ENCODE peak calls at places on chromosomes 16 and 17, in five cellular contexts. One of them, this sample, is unnamed.

GRCh38 chr17:17751489-17751995 is 70.3 kb downstream of the RAI1 start:
- DNase-seq in H1: no peak
- DNase-seq in GM12878: no peak
- DNase-seq in A549: no peak
- DNase-seq in K562: no peak
- DNase-seq in this sample: no peak

GRCh38 chr16:2043296-2043979 is 4.2 kb downstream of the NTHL1 start:
- DNase-seq in GM12878: no peak
- DNase-seq in K562: no peak
- DNase-seq in H1: no peak
- DNase-seq in A549: no peak
- DNase-seq in this sample: no peak

GRCh38 chr17:70047619-70048018 is 27.4 kb upstream of the KCNJ16 start:
- DNase-seq in A549: no peak
- DNase-seq in H1: no peak
- DNase-seq in K562: no peak
- DNase-seq in GM12878: no peak
- DNase-seq in this sample: no peak

GRCh38 chr17:17485420-17485819 is 8.6 kb downstream of the MED9 start:
- DNase-seq in A549: no peak
- DNase-seq in H1: no peak
- DNase-seq in GM12878: no peak
- DNase-seq in K562: no peak
- DNase-seq in this sample: no peak

GRCh38 chr16:84175351-84176081 is 11.3 kb downstream of the TAF1C start:
- DNase-seq in GM12878: peak; percentile 19
- DNase-seq in K562: peak; percentile 81
- DNase-seq in H1: peak; percentile 90
- DNase-seq in A549: peak; percentile 55
- DNase-seq in this sample: peak; percentile 91

GRCh38 chr16:69077251-69077650 is 28.2 kb upstream of the HAS3 start:
- DNase-seq in GM12878: no peak
- DNase-seq in H1: no peak
- DNase-seq in A549: no peak
- DNase-seq in K562: no peak
- DNase-seq in this sample: no peak

GRCh38 chr17:4968166-4968915 is 724 bp upstream of the SPAG7 start:
- DNase-seq in A549: peak; percentile 38
- DNase-seq in GM12878: no peak
- DNase-seq in K562: peak; percentile 47
- DNase-seq in H1: peak; percentile 72
- DNase-seq in this sample: peak; percentile 82

GRCh38 chr17:82126479-82127314 is 28.7 kb upstream of the FASN start:
- DNase-seq in GM12878: no peak
- DNase-seq in A549: no peak
- DNase-seq in K562: no peak
- DNase-seq in H1: no peak
- DNase-seq in this sample: peak; percentile 26

GRCh38 chr16:13269905-13270528 is 368.6 kb downstream of the SHISA9 start:
- DNase-seq in A549: no peak
- DNase-seq in K562: no peak
- DNase-seq in H1: no peak
- DNase-seq in GM12878: no peak
- DNase-seq in this sample: no peak

GRCh38 chr17:75271233-75271954 is 363 bp upstream of the MIF4GD start:
- DNase-seq in K562: peak; percentile 93
- DNase-seq in A549: peak; percentile 91
- DNase-seq in H1: peak; percentile 88
- DNase-seq in GM12878: no peak
- DNase-seq in this sample: peak; percentile 100

GRCh38 chr17:63842173-63842539 is 329 bp downstream of the SMARCD2 start:
- DNase-seq in K562: no peak
- DNase-seq in A549: no peak
- DNase-seq in H1: peak; percentile 63
- DNase-seq in GM12878: no peak
- DNase-seq in this sample: no peak

GRCh38 chr16:75861981-75862380 is 135.7 kb upstream of the CPHXL start:
- DNase-seq in A549: no peak
- DNase-seq in H1: no peak
- DNase-seq in GM12878: no peak
- DNase-seq in K562: no peak
- DNase-seq in this sample: no peak

GRCh38 chr16:17396762-17397498 is 73.8 kb downstream of the XYLT1 start:
- DNase-seq in A549: no peak
- DNase-seq in GM12878: no peak
- DNase-seq in H1: no peak
- DNase-seq in K562: no peak
- DNase-seq in this sample: peak; percentile 65

GRCh38 chr17:75822119-75822799 is 21.9 kb downstream of the UNC13D start:
- DNase-seq in GM12878: no peak
- DNase-seq in H1: no peak
- DNase-seq in A549: no peak
- DNase-seq in K562: no peak
- DNase-seq in this sample: peak; percentile 71

GRCh38 chr17:82658796-82659452 is 10.7 kb upstream of the WDR45B start:
- DNase-seq in K562: no peak
- DNase-seq in GM12878: no peak
- DNase-seq in A549: no peak
- DNase-seq in H1: no peak
- DNase-seq in this sample: no peak

GRCh38 chr17:81039096-81039495 is 4.1 kb downstream of the BAIAP2 start:
- DNase-seq in A549: no peak
- DNase-seq in GM12878: no peak
- DNase-seq in H1: no peak
- DNase-seq in K562: peak; percentile 19
- DNase-seq in this sample: no peak

GRCh38 chr16:12462690-12463646 is 340.7 kb downstream of the CPPED1 start:
- DNase-seq in GM12878: no peak
- DNase-seq in K562: no peak
- DNase-seq in A549: no peak
- DNase-seq in H1: no peak
- DNase-seq in this sample: no peak

GRCh38 chr17:42301022-42301421 is 12.7 kb downstream of the STAT5A start:
- DNase-seq in GM12878: no peak
- DNase-seq in K562: no peak
- DNase-seq in A549: no peak
- DNase-seq in H1: no peak
- DNase-seq in this sample: no peak

GRCh38 chr16:82016964-82017363 is 5.7 kb upstream of the SDR42E1 start:
- DNase-seq in A549: no peak
- DNase-seq in GM12878: no peak
- DNase-seq in K562: no peak
- DNase-seq in H1: no peak
- DNase-seq in this sample: no peak

GRCh38 chr17:34235389-34236028 is 19.6 kb upstream of the CCL2 start:
- DNase-seq in GM12878: no peak
- DNase-seq in K562: no peak
- DNase-seq in A549: no peak
- DNase-seq in H1: no peak
- DNase-seq in this sample: no peak

GRCh38 chr16:72042157-72042660 is 12.1 kb upstream of the HP start:
- DNase-seq in H1: no peak
- DNase-seq in K562: no peak
- DNase-seq in A549: no peak
- DNase-seq in GM12878: no peak
- DNase-seq in this sample: no peak

GRCh38 chr16:84699712-84700517 is at the start of gene USP10:
- DNase-seq in H1: peak; percentile 88
- DNase-seq in GM12878: no peak
- DNase-seq in K562: peak; percentile 100
- DNase-seq in A549: peak; percentile 88
- DNase-seq in this sample: peak; percentile 100

GRCh38 chr16:1823821-1824220 is 2.8 kb downstream of the HAGH start:
- DNase-seq in A549: peak; percentile 60
- DNase-seq in H1: peak; percentile 58
- DNase-seq in GM12878: no peak
- DNase-seq in K562: peak; percentile 38
- DNase-seq in this sample: no peak

GRCh38 chr16:49324703-49325102 is 43.1 kb upstream of the CBLN1 start:
- DNase-seq in A549: no peak
- DNase-seq in K562: no peak
- DNase-seq in GM12878: no peak
- DNase-seq in H1: no peak
- DNase-seq in this sample: no peak

GRCh38 chr16:75097941-75098897 is 18.4 kb downstream of the LDHD start:
- DNase-seq in K562: no peak
- DNase-seq in H1: no peak
- DNase-seq in GM12878: no peak
- DNase-seq in A549: no peak
- DNase-seq in this sample: no peak

GRCh38 chr17:17749921-17750320 is 68.7 kb downstream of the RAI1 start:
- DNase-seq in A549: peak; percentile 81
- DNase-seq in K562: peak; percentile 63
- DNase-seq in GM12878: peak; percentile 51
- DNase-seq in H1: peak; percentile 81
- DNase-seq in this sample: peak; percentile 83

GRCh38 chr16:13453938-13454553 is 465.9 kb upstream of the ERCC4 start:
- DNase-seq in GM12878: no peak
- DNase-seq in A549: peak; percentile 14
- DNase-seq in K562: peak; percentile 36
- DNase-seq in H1: peak; percentile 72
- DNase-seq in this sample: peak; percentile 33

GRCh38 chr17:43360376-43360738 is 38.4 kb upstream of the ARL4D start:
- DNase-seq in K562: no peak
- DNase-seq in H1: no peak
- DNase-seq in GM12878: no peak
- DNase-seq in A549: peak; percentile 69
- DNase-seq in this sample: peak; percentile 44

GRCh38 chr16:85945424-85945751 is 46.4 kb downstream of the IRF8 start:
- DNase-seq in K562: no peak
- DNase-seq in GM12878: no peak
- DNase-seq in A549: no peak
- DNase-seq in H1: no peak
- DNase-seq in this sample: no peak

GRCh38 chr16:68369697-68370096 is 58.9 kb downstream of the PRMT7 start:
- DNase-seq in K562: no peak
- DNase-seq in A549: no peak
- DNase-seq in H1: no peak
- DNase-seq in GM12878: peak; percentile 75
- DNase-seq in this sample: no peak

GRCh38 chr17:63629627-63630026 is 7.4 kb downstream of the MAP3K3 start:
- DNase-seq in GM12878: no peak
- DNase-seq in H1: no peak
- DNase-seq in K562: no peak
- DNase-seq in A549: no peak
- DNase-seq in this sample: no peak

DNA sequence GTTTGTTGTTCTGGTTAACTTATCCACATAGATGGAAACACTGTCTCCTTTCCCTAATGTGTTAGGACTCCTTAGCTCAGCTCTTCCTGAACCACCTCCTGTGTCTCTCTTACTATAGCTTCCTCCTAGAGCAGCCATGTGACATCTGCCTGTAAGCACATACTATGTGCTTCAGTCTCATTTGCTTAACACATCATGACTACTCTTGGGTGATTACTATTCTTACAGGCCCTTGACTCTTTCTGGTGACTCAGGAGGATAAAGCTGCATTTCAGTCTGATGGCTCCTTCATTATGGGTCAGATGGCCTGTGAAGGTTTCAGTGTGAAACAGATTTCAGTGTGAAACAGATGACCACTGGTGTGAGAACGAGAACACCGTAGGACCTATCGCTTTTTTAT is 320 bp upstream of the KRTAP4-2 start:
- DNase-seq in GM12878: no peak
- DNase-seq in H1: no peak
- DNase-seq in K562: no peak
- DNase-seq in A549: no peak
- DNase-seq in this sample: no peak
- TF ChIP-seq CHD2 in GM12878: no peak
- TF ChIP-seq CHD2 in H1: no peak
- TF ChIP-seq CHD2 in K562: no peak
- TF ChIP-seq CHD2 in A549: no peak
- TF ChIP-seq CHD2 in this sample: no peak

GRCh38 chr17:65504141-65504540 is 57.3 kb downstream of the AXIN2 start:
- DNase-seq in H1: no peak
- DNase-seq in A549: no peak
- DNase-seq in GM12878: no peak
- DNase-seq in K562: no peak
- DNase-seq in this sample: no peak

GRCh38 chr17:65514082-65514481 is 47.4 kb downstream of the AXIN2 start:
- DNase-seq in K562: no peak
- DNase-seq in H1: no peak
- DNase-seq in A549: no peak
- DNase-seq in GM12878: no peak
- DNase-seq in this sample: no peak

GRCh38 chr17:65514541-65514940 is 46.9 kb downstream of the AXIN2 start:
- DNase-seq in H1: no peak
- DNase-seq in GM12878: no peak
- DNase-seq in K562: no peak
- DNase-seq in A549: no peak
- DNase-seq in this sample: no peak

GRCh38 chr17:65503557-65503956 is 57.9 kb downstream of the AXIN2 start:
- DNase-seq in K562: no peak
- DNase-seq in A549: no peak
- DNase-seq in GM12878: no peak
- DNase-seq in H1: no peak
- DNase-seq in this sample: no peak

GRCh38 chr17:65509032-65509431 is 52.4 kb downstream of the AXIN2 start:
- DNase-seq in A549: no peak
- DNase-seq in K562: no peak
- DNase-seq in H1: no peak
- DNase-seq in GM12878: no peak
- DNase-seq in this sample: no peak
- TF ChIP-seq RFX5 in A549: no peak
- TF ChIP-seq RFX5 in K562: no peak
- TF ChIP-seq RFX5 in H1: no peak
- TF ChIP-seq RFX5 in GM12878: no peak
- TF ChIP-seq RFX5 in this sample: no peak

DNA sequence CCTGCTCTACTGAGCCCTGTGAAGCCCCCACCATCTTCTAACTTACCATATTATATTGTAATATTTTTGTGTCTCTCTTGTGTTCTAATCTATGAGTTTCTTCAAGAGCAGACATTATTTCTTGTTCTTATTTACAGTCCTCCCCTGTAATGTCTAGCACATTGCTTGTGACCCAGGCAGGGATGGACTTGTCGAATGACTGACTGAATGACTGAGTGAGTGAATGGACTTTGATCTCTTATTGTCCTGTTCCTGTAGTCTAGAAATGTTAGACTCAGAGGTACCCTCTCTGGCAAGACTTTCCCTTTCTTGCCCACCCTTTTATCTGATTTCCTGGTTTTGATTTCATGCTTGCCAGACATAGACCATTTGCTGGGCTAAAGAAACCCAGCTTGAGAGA is 35.0 kb upstream of the MED13 start:
- DNase-seq in K562: no peak
- DNase-seq in A549: no peak
- DNase-seq in H1: no peak
- DNase-seq in GM12878: no peak
- DNase-seq in this sample: no peak
- TF ChIP-seq CHD2 in K562: no peak
- TF ChIP-seq CHD2 in A549: no peak
- TF ChIP-seq CHD2 in H1: no peak
- TF ChIP-seq CHD2 in GM12878: no peak
- TF ChIP-seq CHD2 in this sample: no peak

GRCh38 chr16:47064775-47065174 is 79.0 kb downstream of the NETO2 start:
- DNase-seq in H1: no peak
- DNase-seq in A549: no peak
- DNase-seq in GM12878: no peak
- DNase-seq in K562: no peak
- DNase-seq in this sample: no peak
- TF ChIP-seq RFX5 in H1: no peak
- TF ChIP-seq RFX5 in A549: no peak
- TF ChIP-seq RFX5 in GM12878: no peak
- TF ChIP-seq RFX5 in K562: no peak
- TF ChIP-seq RFX5 in this sample: no peak

GRCh38 chr16:4048481-4048880 is 67.8 kb downstream of the ADCY9 start:
- DNase-seq in H1: no peak
- DNase-seq in A549: no peak
- DNase-seq in K562: no peak
- DNase-seq in GM12878: no peak
- DNase-seq in this sample: no peak
- TF ChIP-seq CHD2 in H1: no peak
- TF ChIP-seq CHD2 in A549: no peak
- TF ChIP-seq CHD2 in K562: no peak
- TF ChIP-seq CHD2 in GM12878: no peak
- TF ChIP-seq CHD2 in this sample: no peak